ENCODE peak calls at places on chromosomes 1 and 21, in four cellular contexts. K is pancreas; B is CD4-positive, alpha-beta memory T cell; V is effector memory CD4-positive, alpha-beta T cell. Y is an unnamed sample.

GRCh38 chr1:66526991-66527390 is 7.0 kb upstream of the SGIP1 start:
- DNase-seq in K (no peak), B (no peak), V (no peak), Y (no peak)

GRCh38 chr1:18836654-18837053 is 22.8 kb downstream of the TAS1R2 start:
- DNase-seq in K (no peak), B (no peak), V (no peak), Y (no peak)

GRCh38 chr21:35234725-35235124 is 185.6 kb upstream of the RUNX1 start:
- DNase-seq in K (no peak), B (no peak), V (no peak), Y (no peak)

GRCh38 chr1:93652335-93652949 is 29.2 kb downstream of the BCAR3 start:
- DNase-seq in K (no peak), B (no peak), V (no peak), Y (no peak)

GRCh38 chr1:34057347-34057746 is 107.7 kb downstream of the CSMD2 start:
- DNase-seq in K (no peak), B (no peak), V (no peak), Y (no peak)

GRCh38 chr1:223041481-223041880 is 101.6 kb downstream of the TLR5 start:
- DNase-seq in K (no peak), B (no peak), V (no peak), Y (no peak)

GRCh38 chr1:232225336-232226131 is 404.4 kb downstream of the SIPA1L2 start:
- DNase-seq in K (no peak), B (no peak), V (no peak), Y (no peak)

GRCh38 chr1:239247299-239247698 is 139.1 kb upstream of the CHRM3 start:
- DNase-seq in K (no peak), B (no peak), V (no peak), Y (no peak)

GRCh38 chr1:116167625-116168276 is 56.6 kb downstream of the MAB21L3 start:
- DNase-seq in K (no peak), B (no peak), V (no peak), Y (peak)

GRCh38 chr1:38436006-38436405 is 389.4 kb upstream of the POU3F1 start:
- DNase-seq in K (no peak), B (no peak), V (no peak), Y (no peak)

GRCh38 chr1:178501705-178502329 is 5.1 kb upstream of the CLEC20A start:
- DNase-seq in K (peak), B (peak), V (no peak), Y (peak)

GRCh38 chr21:42980959-42981523 is 6.7 kb downstream of the PKNOX1 start:
- DNase-seq in K (no peak), B (no peak), V (no peak), Y (no peak)

GRCh38 chr1:237562247-237562823 is 328.4 kb downstream of the ZP4 start:
- DNase-seq in K (no peak), B (peak), V (no peak), Y (peak)

GRCh38 chr1:156994277-156994676 is 51.3 kb downstream of the ARHGEF11 start:
- DNase-seq in K (no peak), B (no peak), V (no peak), Y (no peak)

GRCh38 chr1:202618387-202619022 is 91.7 kb downstream of the SYT2 start:
- DNase-seq in K (no peak), B (no peak), V (no peak), Y (no peak)

GRCh38 chr1:235077571-235078479 is 50.8 kb downstream of the TOMM20 start:
- DNase-seq in K (no peak), B (no peak), V (no peak), Y (no peak)

GRCh38 chr21:34810786-34811185 is 142.0 kb downstream of the CLIC6 start:
- DNase-seq in K (no peak), B (no peak), V (no peak), Y (no peak)

GRCh38 chr1:25997759-25998074 is at the start of gene PAFAH2:
- DNase-seq in K (no peak), B (no peak), V (no peak), Y (peak)
- H3K27ac ChIP-seq in K (peak), B (peak), V (peak), Y (peak)

GRCh38 chr1:230548357-230548756 is 93.9 kb upstream of the COG2 start:
- DNase-seq in K (peak), B (no peak), V (no peak), Y (no peak)
- H3K27ac ChIP-seq in K (no peak), B (no peak), V (no peak), Y (no peak)

GRCh38 chr1:29708818-29709710 is 472.7 kb downstream of the PTPRU start:
- DNase-seq in K (no peak), B (no peak), V (no peak), Y (no peak)

GRCh38 chr1:29708381-29708780 is 472.1 kb downstream of the PTPRU start:
- DNase-seq in K (no peak), B (no peak), V (no peak), Y (no peak)

GRCh38 chr1:29709711-29710169 is 473.4 kb downstream of the PTPRU start:
- DNase-seq in K (no peak), B (no peak), V (no peak), Y (no peak)

GRCh38 chr1:29706936-29707335 is 470.6 kb downstream of the PTPRU start:
- DNase-seq in K (no peak), B (no peak), V (no peak), Y (no peak)

GRCh38 chr1:29707796-29708195 is 471.5 kb downstream of the PTPRU start:
- DNase-seq in K (no peak), B (no peak), V (no peak), Y (no peak)
- H3K27ac ChIP-seq in K (no peak), B (no peak), V (no peak), Y (no peak)

GRCh38 chr21:38567577-38568360 is 69.5 kb upstream of the ERG start:
- DNase-seq in K (no peak), B (no peak), V (no peak), Y (no peak)

GRCh38 chr21:38561613-38562012 is 63.3 kb upstream of the ERG start:
- DNase-seq in K (no peak), B (no peak), V (no peak), Y (no peak)

GRCh38 chr21:38556390-38556789 is 58.1 kb upstream of the ERG start:
- DNase-seq in K (no peak), B (no peak), V (no peak), Y (no peak)

GRCh38 chr21:38561205-38561604 is 62.9 kb upstream of the ERG start:
- DNase-seq in K (no peak), B (no peak), V (no peak), Y (no peak)

GRCh38 chr21:38562182-38562581 is 63.9 kb upstream of the ERG start:
- DNase-seq in K (no peak), B (no peak), V (no peak), Y (no peak)
- H3K27ac ChIP-seq in K (no peak), B (no peak), V (no peak), Y (no peak)